ENCODE peak calls at places on chromosomes 12 and 14, in five cellular contexts. H, L, B, N and J are unnamed samples.

GRCh38 chr12:95546491-95546813 is 4.8 kb downstream of the USP44 start:
- DNase-seq in H (no peak), L (no peak), B (no peak), N (no peak), J (no peak)

GRCh38 chr12:62919827-62920226 is 15.1 kb downstream of the PPM1H start:
- DNase-seq in H (peak; percentile 77), L (peak; percentile 28), B (no peak), N (no peak), J (no peak)

GRCh38 chr12:115313929-115314328 is 630.0 kb upstream of the TBX3 start:
- DNase-seq in H (peak; percentile 88), L (no peak), B (no peak), N (peak; percentile 10), J (no peak)

GRCh38 chr12:57621497-57622292 is 10.5 kb downstream of the ARHGEF25 start:
- DNase-seq in H (no peak), L (peak; percentile 83), B (peak; percentile 54), N (peak; percentile 41), J (peak; percentile 56)

GRCh38 chr14:101962503-101962874 is 1.9 kb upstream of the DYNC1H1 start:
- DNase-seq in H (peak; percentile 83), L (peak; percentile 81), B (no peak), N (no peak), J (peak; percentile 86)

GRCh38 chr14:105863296-105864108 is 337.1 kb downstream of the TMEM121 start:
- DNase-seq in H (no peak), L (peak; percentile 11), B (no peak), N (no peak), J (no peak)

GRCh38 chr12:110600254-110600653 is 13.7 kb upstream of the TCTN1 start:
- DNase-seq in H (peak; percentile 45), L (no peak), B (peak; percentile 70), N (no peak), J (no peak)

GRCh38 chr12:47222960-47223847 is 143.4 kb upstream of the AMIGO2 start:
- DNase-seq in H (no peak), L (no peak), B (no peak), N (no peak), J (no peak)

GRCh38 chr14:93797071-93797470 is 8.8 kb upstream of the PRIMA1 start:
- DNase-seq in H (no peak), L (no peak), B (no peak), N (peak; percentile 71), J (no peak)

GRCh38 chr12:69966409-69966808 is 141.4 kb downstream of the MYRFL start:
- DNase-seq in H (peak; percentile 96), L (peak; percentile 52), B (no peak), N (no peak), J (peak; percentile 69)